ENCODE peak calls at places on chromosomes 12 and 14, in six cellular contexts. One of them, this sample, is unnamed.

GRCh38 chr12:11653215-11653753 is 3.8 kb downstream of the ETV6 start:
- DNase-seq in EL: no peak
- DNase-seq in foreskin fibroblast: no peak
- DNase-seq in right atrium auricular region: no peak
- DNase-seq in stimulated activated CD4-positive, alpha-beta T cell treated with anti-CD3 and anti-CD28 coated beads, Interleukin-12 subunit alpha, Interleukin-12 subunit beta, amount 100 ng/mL, for 4 hours: peak
- DNase-seq in adipocyte: peak
- DNase-seq in this sample: peak

GRCh38 chr12:102964872-102965271 is 7.4 kb downstream of the ASCL1 start:
- DNase-seq in foreskin fibroblast: no peak
- DNase-seq in adipocyte: no peak
- DNase-seq in stimulated activated CD4-positive, alpha-beta T cell treated with anti-CD3 and anti-CD28 coated beads, Interleukin-12 subunit alpha, Interleukin-12 subunit beta, amount 100 ng/mL, for 4 hours: no peak
- DNase-seq in right atrium auricular region: no peak
- DNase-seq in EL: no peak
- DNase-seq in this sample: no peak

GRCh38 chr12:120247621-120248030 is 17.9 kb downstream of the PXN start:
- DNase-seq in EL: peak
- DNase-seq in adipocyte: peak
- DNase-seq in right atrium auricular region: no peak
- DNase-seq in stimulated activated CD4-positive, alpha-beta T cell treated with anti-CD3 and anti-CD28 coated beads, Interleukin-12 subunit alpha, Interleukin-12 subunit beta, amount 100 ng/mL, for 4 hours: no peak
- DNase-seq in foreskin fibroblast: peak
- DNase-seq in this sample: peak

GRCh38 chr12:27382126-27382795 is 49.6 kb downstream of the BMAL2 start:
- DNase-seq in foreskin fibroblast: peak
- DNase-seq in EL: peak
- DNase-seq in right atrium auricular region: no peak
- DNase-seq in stimulated activated CD4-positive, alpha-beta T cell treated with anti-CD3 and anti-CD28 coated beads, Interleukin-12 subunit alpha, Interleukin-12 subunit beta, amount 100 ng/mL, for 4 hours: no peak
- DNase-seq in adipocyte: peak
- DNase-seq in this sample: peak

GRCh38 chr12:132393991-132394949 is 64.9 kb upstream of the GALNT9 start:
- DNase-seq in EL: no peak
- DNase-seq in right atrium auricular region: no peak
- DNase-seq in foreskin fibroblast: no peak
- DNase-seq in stimulated activated CD4-positive, alpha-beta T cell treated with anti-CD3 and anti-CD28 coated beads, Interleukin-12 subunit alpha, Interleukin-12 subunit beta, amount 100 ng/mL, for 4 hours: no peak
- DNase-seq in adipocyte: no peak
- DNase-seq in this sample: no peak

GRCh38 chr14:103091041-103091882 is 3.3 kb upstream of the EXOC3L4 start:
- DNase-seq in stimulated activated CD4-positive, alpha-beta T cell treated with anti-CD3 and anti-CD28 coated beads, Interleukin-12 subunit alpha, Interleukin-12 subunit beta, amount 100 ng/mL, for 4 hours: peak
- DNase-seq in right atrium auricular region: no peak
- DNase-seq in EL: peak
- DNase-seq in foreskin fibroblast: no peak
- DNase-seq in adipocyte: peak
- DNase-seq in this sample: peak

GRCh38 chr14:101878222-101879211 is 85.9 kb upstream of the DYNC1H1 start:
- DNase-seq in adipocyte: no peak
- DNase-seq in foreskin fibroblast: no peak
- DNase-seq in EL: no peak
- DNase-seq in right atrium auricular region: no peak
- DNase-seq in stimulated activated CD4-positive, alpha-beta T cell treated with anti-CD3 and anti-CD28 coated beads, Interleukin-12 subunit alpha, Interleukin-12 subunit beta, amount 100 ng/mL, for 4 hours: no peak
- DNase-seq in this sample: no peak

GRCh38 chr12:6044082-6044481 is 80.4 kb downstream of the VWF start:
- DNase-seq in stimulated activated CD4-positive, alpha-beta T cell treated with anti-CD3 and anti-CD28 coated beads, Interleukin-12 subunit alpha, Interleukin-12 subunit beta, amount 100 ng/mL, for 4 hours: no peak
- DNase-seq in right atrium auricular region: no peak
- DNase-seq in foreskin fibroblast: no peak
- DNase-seq in EL: peak
- DNase-seq in adipocyte: peak
- DNase-seq in this sample: no peak

GRCh38 chr14:51652168-51653095 is 722 bp downstream of the FRMD6 start:
- DNase-seq in foreskin fibroblast: no peak
- DNase-seq in EL: no peak
- DNase-seq in adipocyte: peak
- DNase-seq in right atrium auricular region: no peak
- DNase-seq in stimulated activated CD4-positive, alpha-beta T cell treated with anti-CD3 and anti-CD28 coated beads, Interleukin-12 subunit alpha, Interleukin-12 subunit beta, amount 100 ng/mL, for 4 hours: peak
- DNase-seq in this sample: no peak

GRCh38 chr14:29548948-29549370 is 378.7 kb downstream of the PRKD1 start:
- DNase-seq in EL: peak
- DNase-seq in stimulated activated CD4-positive, alpha-beta T cell treated with anti-CD3 and anti-CD28 coated beads, Interleukin-12 subunit alpha, Interleukin-12 subunit beta, amount 100 ng/mL, for 4 hours: no peak
- DNase-seq in right atrium auricular region: no peak
- DNase-seq in foreskin fibroblast: peak
- DNase-seq in adipocyte: peak
- DNase-seq in this sample: peak

GRCh38 chr12:48342980-48343379 is 7.7 kb downstream of the ZNF641 start:
- DNase-seq in right atrium auricular region: no peak
- DNase-seq in foreskin fibroblast: no peak
- DNase-seq in adipocyte: no peak
- DNase-seq in stimulated activated CD4-positive, alpha-beta T cell treated with anti-CD3 and anti-CD28 coated beads, Interleukin-12 subunit alpha, Interleukin-12 subunit beta, amount 100 ng/mL, for 4 hours: no peak
- DNase-seq in EL: no peak
- DNase-seq in this sample: no peak

GRCh38 chr14:92386165-92386564 is 63.2 kb downstream of the SLC24A4 start:
- DNase-seq in right atrium auricular region: no peak
- DNase-seq in foreskin fibroblast: no peak
- DNase-seq in adipocyte: no peak
- DNase-seq in EL: no peak
- DNase-seq in stimulated activated CD4-positive, alpha-beta T cell treated with anti-CD3 and anti-CD28 coated beads, Interleukin-12 subunit alpha, Interleukin-12 subunit beta, amount 100 ng/mL, for 4 hours: no peak
- DNase-seq in this sample: no peak

GRCh38 chr14:94129758-94130414 is 482 bp upstream of the IFI27L2 start:
- DNase-seq in stimulated activated CD4-positive, alpha-beta T cell treated with anti-CD3 and anti-CD28 coated beads, Interleukin-12 subunit alpha, Interleukin-12 subunit beta, amount 100 ng/mL, for 4 hours: no peak
- DNase-seq in right atrium auricular region: peak
- DNase-seq in EL: peak
- DNase-seq in adipocyte: peak
- DNase-seq in foreskin fibroblast: peak
- DNase-seq in this sample: peak

GRCh38 chr12:55713721-55714120 is 2.1 kb upstream of the BLOC1S1 start:
- DNase-seq in right atrium auricular region: no peak
- DNase-seq in stimulated activated CD4-positive, alpha-beta T cell treated with anti-CD3 and anti-CD28 coated beads, Interleukin-12 subunit alpha, Interleukin-12 subunit beta, amount 100 ng/mL, for 4 hours: no peak
- DNase-seq in adipocyte: peak
- DNase-seq in EL: peak
- DNase-seq in foreskin fibroblast: peak
- DNase-seq in this sample: peak

GRCh38 chr12:98838282-98838681 is 193.2 kb downstream of the APAF1 start:
- DNase-seq in stimulated activated CD4-positive, alpha-beta T cell treated with anti-CD3 and anti-CD28 coated beads, Interleukin-12 subunit alpha, Interleukin-12 subunit beta, amount 100 ng/mL, for 4 hours: no peak
- DNase-seq in foreskin fibroblast: peak
- DNase-seq in adipocyte: peak
- DNase-seq in EL: peak
- DNase-seq in right atrium auricular region: no peak
- DNase-seq in this sample: peak

GRCh38 chr12:124749725-124750124 is 113.9 kb downstream of the SCARB1 start:
- DNase-seq in stimulated activated CD4-positive, alpha-beta T cell treated with anti-CD3 and anti-CD28 coated beads, Interleukin-12 subunit alpha, Interleukin-12 subunit beta, amount 100 ng/mL, for 4 hours: no peak
- DNase-seq in adipocyte: no peak
- DNase-seq in right atrium auricular region: no peak
- DNase-seq in EL: no peak
- DNase-seq in foreskin fibroblast: no peak
- DNase-seq in this sample: no peak

GRCh38 chr12:6272300-6273208 is 37.9 kb upstream of the PLEKHG6 start:
- DNase-seq in stimulated activated CD4-positive, alpha-beta T cell treated with anti-CD3 and anti-CD28 coated beads, Interleukin-12 subunit alpha, Interleukin-12 subunit beta, amount 100 ng/mL, for 4 hours: no peak
- DNase-seq in adipocyte: no peak
- DNase-seq in EL: no peak
- DNase-seq in foreskin fibroblast: no peak
- DNase-seq in right atrium auricular region: no peak
- DNase-seq in this sample: no peak